ENCODE peak calls at places on chromosomes 4 and X, in four cellular contexts. One of them, this sample, is unnamed.

GRCh38 chr4:119237201-119237600 is 24.7 kb downstream of the USP53 start:
- DNase-seq in left lung: no peak
- DNase-seq in tibial artery: no peak
- DNase-seq in fibroblast of lung: no peak
- DNase-seq in this sample: no peak

GRCh38 chr4:133130171-133130570 is 18.9 kb upstream of the PCDH10 start:
- DNase-seq in fibroblast of lung: no peak
- DNase-seq in tibial artery: no peak
- DNase-seq in left lung: no peak
- DNase-seq in this sample: no peak

GRCh38 chr4:16785800-16786527 is 112.5 kb downstream of the LDB2 start:
- DNase-seq in tibial artery: no peak
- DNase-seq in left lung: no peak
- DNase-seq in fibroblast of lung: peak; percentile 27
- DNase-seq in this sample: no peak

GRCh38 chrX:48747415-48748026 is 14.0 kb upstream of the GLOD5 start:
- DNase-seq in fibroblast of lung: no peak
- DNase-seq in left lung: no peak
- DNase-seq in tibial artery: no peak
- DNase-seq in this sample: no peak

GRCh38 chr4:168645933-168646768 is 149.3 kb downstream of the PALLD start:
- DNase-seq in fibroblast of lung: no peak
- DNase-seq in tibial artery: no peak
- DNase-seq in left lung: no peak
- DNase-seq in this sample: no peak

GRCh38 chrX:138756234-138756633 is 44.7 kb upstream of the FGF13 start:
- DNase-seq in fibroblast of lung: peak; percentile 62
- DNase-seq in left lung: peak; percentile 34
- DNase-seq in tibial artery: peak; percentile 58
- DNase-seq in this sample: peak; percentile 4

GRCh38 chrX:63658920-63659319 is 126.1 kb downstream of the ARHGEF9 start:
- DNase-seq in left lung: no peak
- DNase-seq in fibroblast of lung: peak; percentile 21
- DNase-seq in tibial artery: no peak
- DNase-seq in this sample: no peak

GRCh38 chr4:3043272-3044020 is 30.9 kb downstream of the HTT-AS start:
- DNase-seq in left lung: no peak
- DNase-seq in fibroblast of lung: no peak
- DNase-seq in tibial artery: no peak
- DNase-seq in this sample: no peak

GRCh38 chr4:168483786-168484185 is 3.5 kb upstream of the DDX60L start:
- DNase-seq in tibial artery: no peak
- DNase-seq in fibroblast of lung: no peak
- DNase-seq in left lung: no peak
- DNase-seq in this sample: no peak

GRCh38 chr4:41280010-41280409 is 23.3 kb downstream of the UCHL1 start:
- DNase-seq in tibial artery: no peak
- DNase-seq in left lung: no peak
- DNase-seq in fibroblast of lung: peak; percentile 36
- DNase-seq in this sample: no peak

GRCh38 chrX:40095588-40096394 is 2.0 kb downstream of the BCOR start:
- DNase-seq in left lung: peak; percentile 52
- DNase-seq in tibial artery: no peak
- DNase-seq in fibroblast of lung: no peak
- DNase-seq in this sample: no peak

GRCh38 chr4:151276787-151277557 is at the start of gene PRSS48:
- DNase-seq in fibroblast of lung: peak; percentile 48
- DNase-seq in tibial artery: peak; percentile 73
- DNase-seq in left lung: peak; percentile 40
- DNase-seq in this sample: peak; percentile 48

GRCh38 chrX:42771836-42772335 is 6.1 kb downstream of the PPP1R2C start:
- DNase-seq in left lung: no peak
- DNase-seq in fibroblast of lung: no peak
- DNase-seq in tibial artery: no peak
- DNase-seq in this sample: no peak

GRCh38 chr4:23279377-23279988 is 586.7 kb downstream of the GBA3 start:
- DNase-seq in fibroblast of lung: peak; percentile 33
- DNase-seq in tibial artery: no peak
- DNase-seq in left lung: no peak
- DNase-seq in this sample: no peak

GRCh38 chrX:72492499-72492898 is 80.1 kb downstream of the HDAC8 start:
- DNase-seq in fibroblast of lung: no peak
- DNase-seq in tibial artery: no peak
- DNase-seq in left lung: no peak
- DNase-seq in this sample: no peak

GRCh38 chr4:143335979-143336827 is 473 bp upstream of the GAB1 start:
- DNase-seq in left lung: peak; percentile 94
- DNase-seq in fibroblast of lung: peak; percentile 94
- DNase-seq in tibial artery: peak; percentile 95
- DNase-seq in this sample: peak; percentile 87

GRCh38 chr4:109251396-109251795 is 51.1 kb downstream of the COL25A1 start:
- DNase-seq in tibial artery: no peak
- DNase-seq in left lung: no peak
- DNase-seq in fibroblast of lung: no peak
- DNase-seq in this sample: no peak

GRCh38 chrX:11757397-11757728 is 674 bp upstream of the MSL3 start:
- DNase-seq in left lung: no peak
- DNase-seq in tibial artery: no peak
- DNase-seq in fibroblast of lung: no peak
- DNase-seq in this sample: no peak

GRCh38 chr4:86898562-86898961 is 6.3 kb upstream of the C4orf36 start:
- DNase-seq in tibial artery: no peak
- DNase-seq in left lung: no peak
- DNase-seq in fibroblast of lung: no peak
- DNase-seq in this sample: no peak

GRCh38 chr4:174794706-174795105 is 34.3 kb downstream of the GLRA3 start:
- DNase-seq in fibroblast of lung: no peak
- DNase-seq in left lung: no peak
- DNase-seq in tibial artery: no peak
- DNase-seq in this sample: no peak

GRCh38 chr4:55393461-55394320 is 2.1 kb upstream of the TMEM165 start:
- DNase-seq in fibroblast of lung: peak; percentile 59
- DNase-seq in left lung: no peak
- DNase-seq in tibial artery: no peak
- DNase-seq in this sample: no peak

GRCh38 chr4:55397024-55397520 is 1.3 kb downstream of the TMEM165 start:
- DNase-seq in tibial artery: no peak
- DNase-seq in fibroblast of lung: no peak
- DNase-seq in left lung: no peak
- DNase-seq in this sample: no peak

GRCh38 chr4:55396305-55397023 is 707 bp downstream of the TMEM165 start:
- DNase-seq in left lung: peak; percentile 66
- DNase-seq in fibroblast of lung: peak; percentile 79
- DNase-seq in tibial artery: peak; percentile 76
- DNase-seq in this sample: peak; percentile 31

GRCh38 chr4:55395529-55396304 is at the start of gene TMEM165:
- DNase-seq in fibroblast of lung: peak; percentile 85
- DNase-seq in left lung: peak; percentile 96
- DNase-seq in tibial artery: peak; percentile 95
- DNase-seq in this sample: peak; percentile 88

DNA sequence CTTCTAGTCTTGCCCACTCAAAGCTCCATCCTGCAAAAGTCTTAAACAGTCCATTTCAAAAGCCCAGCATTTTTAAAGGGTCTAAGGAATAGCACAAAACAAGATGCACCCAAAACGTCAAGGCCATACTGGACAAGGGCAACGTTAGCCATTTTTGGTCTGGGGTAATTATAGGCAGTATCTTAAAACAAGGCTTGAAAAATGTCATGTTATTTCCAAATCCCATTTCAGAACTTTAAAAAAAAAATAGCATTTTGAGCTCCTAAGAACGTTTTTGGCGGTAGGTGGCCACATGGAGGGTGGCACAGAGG is 584 bp upstream of the TMEM165 start:
- DNase-seq in tibial artery: no peak
- DNase-seq in left lung: no peak
- DNase-seq in fibroblast of lung: no peak
- DNase-seq in this sample: no peak
- TF ChIP-seq CTCF in tibial artery: no peak
- TF ChIP-seq CTCF in left lung: no peak
- TF ChIP-seq CTCF in fibroblast of lung: peak; percentile 19
- TF ChIP-seq CTCF in this sample: no peak

GRCh38 chr4:113682730-113683129 is 78.8 kb downstream of the CAMK2D start:
- DNase-seq in fibroblast of lung: peak; percentile 71
- DNase-seq in tibial artery: no peak
- DNase-seq in left lung: no peak
- DNase-seq in this sample: no peak
- H3K27ac ChIP-seq in fibroblast of lung: no peak overlapping the region
- H3K27ac ChIP-seq in tibial artery: peak overlapping the region; percentile 54
- H3K27ac ChIP-seq in left lung: no peak overlapping the region
- H3K27ac ChIP-seq in this sample: peak overlapping the region; percentile 80

DNA sequence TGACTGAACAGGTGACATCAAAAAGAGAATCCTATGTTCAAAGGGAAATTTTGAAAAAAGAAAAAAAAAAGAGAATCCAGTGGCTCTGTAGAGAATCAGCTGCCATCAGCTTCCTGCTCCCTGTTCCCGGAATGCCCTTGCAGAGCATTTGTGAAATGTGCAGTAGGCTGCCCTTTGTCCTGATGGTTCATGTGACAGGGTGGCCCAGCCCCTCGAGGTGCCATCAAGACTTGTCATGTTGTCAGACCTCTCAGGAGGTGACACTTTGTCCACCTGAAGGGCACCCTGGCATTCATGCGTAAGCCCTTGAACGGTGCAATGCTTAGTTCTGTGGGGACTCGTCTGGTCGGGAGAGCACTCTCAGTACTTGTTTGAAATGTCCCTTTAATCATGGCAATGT is 71.4 kb downstream of the CLDN34 start:
- DNase-seq in fibroblast of lung: no peak
- DNase-seq in tibial artery: no peak
- DNase-seq in left lung: no peak
- DNase-seq in this sample: no peak
- H3K4me1 ChIP-seq in fibroblast of lung: no peaks in the 10 kb centered on the region
- H3K4me1 ChIP-seq in tibial artery: no peaks in the 10 kb centered on the region
- H3K4me1 ChIP-seq in left lung: no peaks in the 10 kb centered on the region
- H3K4me1 ChIP-seq in this sample: peaks cover 4% of the 10 kb centered on the region

DNA sequence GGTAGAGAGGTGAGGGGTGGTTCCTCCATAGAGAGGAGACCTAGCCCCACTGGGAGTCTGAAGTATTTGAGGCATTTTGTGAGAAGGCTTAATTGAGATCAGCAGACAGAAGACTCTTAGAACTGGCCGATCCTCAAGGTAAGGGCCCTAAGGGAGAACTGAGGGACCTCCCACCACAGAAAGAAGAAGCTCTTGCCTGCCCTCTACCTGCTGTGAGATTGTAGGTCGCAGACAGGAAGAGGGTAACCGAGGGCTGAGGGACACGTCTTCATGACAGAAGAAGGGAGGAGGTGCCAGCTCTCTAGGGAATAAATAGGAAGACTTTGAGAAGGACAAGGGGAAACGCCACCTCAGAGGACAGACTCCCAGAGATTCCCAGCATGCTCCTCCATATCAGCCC is 24.1 kb upstream of the MAGEC1 start:
- DNase-seq in fibroblast of lung: no peak
- DNase-seq in left lung: no peak
- DNase-seq in tibial artery: no peak
- DNase-seq in this sample: no peak
- TF ChIP-seq CTCF in fibroblast of lung: no peak
- TF ChIP-seq CTCF in left lung: no peak
- TF ChIP-seq CTCF in tibial artery: no peak
- TF ChIP-seq CTCF in this sample: no peak